ENCODE peak calls at places on chromosomes 4 and X, in five cellular contexts. U, I, N, D and M are unnamed samples.

GRCh38 chr4:121462660-121463261 is 81.9 kb upstream of the QRFPR start:
- DNase-seq in U (peak; percentile 82), I (no peak), N (peak; percentile 20), D (peak; percentile 7), M (peak; percentile 44)

GRCh38 chr4:109134921-109135320 is 167.5 kb downstream of the COL25A1 start:
- DNase-seq in U (no peak), I (no peak), N (no peak), D (no peak), M (no peak)

GRCh38 chr4:158805628-158806471 is 37.0 kb downstream of the FNIP2 start:
- DNase-seq in U (peak; percentile 76), I (no peak), N (no peak), D (no peak), M (no peak)

GRCh38 chr4:52032005-52032404 is 6.1 kb downstream of the SGCB start:
- DNase-seq in U (no peak), I (no peak), N (no peak), D (no peak), M (no peak)

GRCh38 chrX:136850441-136851175 is 29.9 kb downstream of the RBMX start:
- DNase-seq in U (no peak), I (no peak), N (no peak), D (no peak), M (no peak)

GRCh38 chrX:153804100-153804595 is 9.7 kb downstream of the SSR4 start:
- DNase-seq in U (no peak), I (no peak), N (no peak), D (no peak), M (no peak)

GRCh38 chr4:1540601-1541375 is 134.5 kb upstream of the NKX1-1 start:
- DNase-seq in U (no peak), I (no peak), N (no peak), D (no peak), M (no peak)

GRCh38 chr4:59630235-59630634 is 1569.9 kb upstream of the ADGRL3 start:
- DNase-seq in U (no peak), I (no peak), N (no peak), D (no peak), M (no peak)

GRCh38 chr4:14566518-14566917 is 435.8 kb upstream of the CPEB2 start:
- DNase-seq in U (no peak), I (no peak), N (no peak), D (no peak), M (no peak)

GRCh38 chrX:149539283-149540132 is 1.3 kb upstream of the EOLA1 start:
- DNase-seq in U (peak; percentile 90), I (peak; percentile 83), N (peak; percentile 90), D (peak; percentile 47), M (peak; percentile 65)

GRCh38 chr4:38195486-38195885 is 235.3 kb downstream of the PTTG2 start:
- DNase-seq in U (no peak), I (no peak), N (no peak), D (no peak), M (no peak)

GRCh38 chr4:150286656-150287055 is 208.4 kb downstream of the DCLK2 start:
- DNase-seq in U (no peak), I (no peak), N (no peak), D (no peak), M (no peak)

GRCh38 chr4:11724731-11725130 is 296.0 kb upstream of the HS3ST1 start:
- DNase-seq in U (no peak), I (no peak), N (no peak), D (no peak), M (no peak)

GRCh38 chrX:150476183-150476699 is 92.2 kb upstream of the MTM1 start:
- DNase-seq in U (no peak), I (no peak), N (no peak), D (no peak), M (no peak)

GRCh38 chr4:79823148-79823763 is 249.8 kb downstream of the ANTXR2 start:
- DNase-seq in U (peak; percentile 3), I (no peak), N (peak; percentile 31), D (no peak), M (no peak)

GRCh38 chr4:79688696-79689095 is 280.7 kb upstream of the GK2 start:
- DNase-seq in U (no peak), I (no peak), N (peak; percentile 12), D (no peak), M (no peak)

GRCh38 chrX:40202456-40202855 is 104.7 kb upstream of the BCOR start:
- DNase-seq in U (no peak), I (no peak), N (peak; percentile 12), D (no peak), M (no peak)

GRCh38 chr4:13626492-13627184 is 887 bp downstream of the BOD1L1 start:
- DNase-seq in U (no peak), I (no peak), N (no peak), D (no peak), M (no peak)

GRCh38 chr4:21790437-21791029 is 158.0 kb downstream of the KCNIP4 start:
- DNase-seq in U (peak; percentile 49), I (no peak), N (no peak), D (no peak), M (no peak)

GRCh38 chr4:81207793-81208192 is 7.2 kb downstream of the PRKG2 start:
- DNase-seq in U (no peak), I (no peak), N (no peak), D (peak; percentile 77), M (no peak)

GRCh38 chr4:8188085-8188484 is 11.0 kb upstream of the SH3TC1 start:
- DNase-seq in U (no peak), I (no peak), N (no peak), D (no peak), M (no peak)

GRCh38 chr4:1618438-1618837 is 65.7 kb downstream of the FAM53A start:
- DNase-seq in U (no peak), I (no peak), N (no peak), D (no peak), M (no peak)

GRCh38 chr4:29310252-29310651 is 1409.9 kb upstream of the PCDH7 start:
- DNase-seq in U (no peak), I (no peak), N (no peak), D (no peak), M (no peak)

GRCh38 chrX:121103381-121103780 is 56.0 kb downstream of the GLUD2 start:
- DNase-seq in U (no peak), I (no peak), N (no peak), D (no peak), M (no peak)

GRCh38 chrX:9197231-9197630 is 163.3 kb upstream of the FAM9B start:
- DNase-seq in U (no peak), I (no peak), N (no peak), D (no peak), M (no peak)

GRCh38 chrX:101260435-101260834 is 30.7 kb downstream of the TAF7L start:
- DNase-seq in U (peak; percentile 8), I (no peak), N (no peak), D (no peak), M (no peak)

GRCh38 chr4:2069161-2069971 is 10.2 kb downstream of the NAT8L start:
- DNase-seq in U (no peak), I (no peak), N (no peak), D (no peak), M (no peak)

DNA sequence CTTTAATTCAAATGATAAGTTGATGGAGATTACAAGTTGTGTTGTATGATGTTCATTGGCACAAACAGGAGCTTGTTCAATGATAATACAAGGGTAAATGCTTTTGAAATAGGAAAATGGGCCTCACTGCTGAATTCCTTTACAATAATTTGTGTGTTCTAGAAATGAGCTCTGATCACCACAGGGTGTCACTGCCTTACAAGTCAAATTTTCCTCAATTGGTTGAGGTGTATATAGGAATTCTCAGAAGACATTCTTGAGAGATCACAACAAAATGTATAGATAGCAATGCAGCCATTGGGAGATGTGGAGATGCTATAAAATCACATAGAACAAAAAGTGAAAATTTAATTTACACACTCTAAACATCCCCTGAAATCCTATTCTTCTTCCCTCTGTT is 49.6 kb downstream of the KLF8 start:
- DNase-seq in U (peak; percentile 15), I (no peak), N (no peak), D (no peak), M (no peak)
- TF ChIP-seq CTCF in U (peak; percentile 33), I (no peak), N (no peak), D (no peak), M (peak; percentile 52)

DNA sequence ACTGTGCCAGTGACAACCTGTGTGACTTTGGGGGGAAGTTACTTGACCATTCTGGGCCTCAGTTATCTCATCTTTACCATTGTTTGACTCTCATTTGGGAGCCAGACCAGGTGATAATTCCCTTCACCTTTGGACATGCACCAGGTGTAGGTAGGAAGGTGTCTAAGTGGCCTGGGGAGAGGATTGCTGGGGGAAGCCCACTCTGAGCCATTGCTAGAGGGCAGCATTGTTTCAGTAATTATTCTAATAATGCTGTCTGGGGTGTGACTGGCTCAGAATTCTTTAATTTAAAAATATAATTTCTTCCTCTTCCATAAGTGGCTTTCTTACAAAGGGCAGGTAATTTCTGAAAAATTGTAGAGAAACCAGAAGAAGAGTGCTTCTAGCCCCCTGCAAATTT is 104.3 kb downstream of the RTL9 start:
- DNase-seq in U (no peak), I (no peak), N (no peak), D (no peak), M (no peak)
- TF ChIP-seq CTCF in U (no peak), I (no peak), N (no peak), D (no peak), M (no peak)

DNA sequence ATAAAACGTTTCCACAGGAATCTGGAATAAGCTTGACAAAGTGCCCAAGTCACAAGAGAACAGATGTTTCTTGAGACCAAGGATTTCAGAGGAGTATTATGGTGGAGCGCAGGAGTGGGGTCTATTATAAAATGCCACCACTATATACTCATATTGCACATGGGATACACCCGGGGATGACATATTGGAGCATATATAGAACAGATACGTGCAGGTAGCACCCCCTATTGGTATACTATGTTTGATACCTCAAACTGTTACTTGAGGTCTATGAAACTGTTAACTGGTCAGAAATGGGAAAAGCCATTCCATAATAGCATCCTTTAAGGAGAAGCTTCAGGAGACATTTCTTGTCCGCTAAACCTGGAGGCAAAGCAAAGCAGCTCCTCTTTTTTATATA is 86.0 kb downstream of the PCYT1B start:
- DNase-seq in U (no peak), I (no peak), N (no peak), D (no peak), M (no peak)
- TF ChIP-seq CTCF in U (no peak), I (no peak), N (no peak), D (no peak), M (no peak)

GRCh38 chrX:13340182-13340791 is 20.4 kb upstream of the ATXN3L start:
- DNase-seq in U (no peak), I (no peak), N (no peak), D (no peak), M (no peak)

GRCh38 chrX:13339607-13340006 is 19.8 kb upstream of the ATXN3L start:
- DNase-seq in U (no peak), I (no peak), N (peak; percentile 44), D (no peak), M (no peak)

GRCh38 chrX:13345037-13345436 is 25.2 kb upstream of the ATXN3L start:
- DNase-seq in U (no peak), I (no peak), N (no peak), D (no peak), M (no peak)

GRCh38 chrX:13338985-13339384 is 19.1 kb upstream of the ATXN3L start:
- DNase-seq in U (no peak), I (no peak), N (no peak), D (no peak), M (no peak)

GRCh38 chrX:13341491-13342101 is 21.7 kb upstream of the ATXN3L start:
- DNase-seq in U (no peak), I (no peak), N (no peak), D (no peak), M (no peak)
- TF ChIP-seq CTCF in U (no peak), I (no peak), N (no peak), D (no peak), M (no peak)